ENCODE peak calls at places on chromosomes 13 and 19, in seven cellular contexts. One of them, this sample, is unnamed.

GRCh38 chr19:39951686-39952085 is 17.3 kb upstream of the FCGBP start:
- DNase-seq in NCI-H2171: no peak
- DNase-seq in activated T-helper 9 cell treated with anti-CD3 and anti-CD28 coated beads, Interleukin-2, amount 50 U/mL, for 16 hours: no peak
- DNase-seq in thoracic aorta: no peak
- DNase-seq in tibial artery: no peak
- DNase-seq in stimulated activated CD8-positive, alpha-beta memory T cell treated with anti-CD3 and anti-CD28 coated beads, Interleukin-4, amount 100 ng/mL, for 48 hours: peak
- DNase-seq in myocyte: peak
- DNase-seq in this sample: peak

GRCh38 chr19:45079063-45079910 is at the start of gene GEMIN7:
- DNase-seq in myocyte: peak
- DNase-seq in activated T-helper 9 cell treated with anti-CD3 and anti-CD28 coated beads, Interleukin-2, amount 50 U/mL, for 16 hours: peak
- DNase-seq in stimulated activated CD8-positive, alpha-beta memory T cell treated with anti-CD3 and anti-CD28 coated beads, Interleukin-4, amount 100 ng/mL, for 48 hours: peak
- DNase-seq in thoracic aorta: no peak
- DNase-seq in tibial artery: peak
- DNase-seq in NCI-H2171: peak
- DNase-seq in this sample: peak

GRCh38 chr13:98020271-98020670 is 66.8 kb downstream of the IPO5 start:
- DNase-seq in myocyte: no peak
- DNase-seq in NCI-H2171: no peak
- DNase-seq in activated T-helper 9 cell treated with anti-CD3 and anti-CD28 coated beads, Interleukin-2, amount 50 U/mL, for 16 hours: no peak
- DNase-seq in tibial artery: no peak
- DNase-seq in thoracic aorta: no peak
- DNase-seq in stimulated activated CD8-positive, alpha-beta memory T cell treated with anti-CD3 and anti-CD28 coated beads, Interleukin-4, amount 100 ng/mL, for 48 hours: no peak
- DNase-seq in this sample: peak

GRCh38 chr13:38045278-38046048 is 175.9 kb upstream of the TRPC4 start:
- DNase-seq in NCI-H2171: no peak
- DNase-seq in myocyte: peak
- DNase-seq in thoracic aorta: no peak
- DNase-seq in activated T-helper 9 cell treated with anti-CD3 and anti-CD28 coated beads, Interleukin-2, amount 50 U/mL, for 16 hours: no peak
- DNase-seq in tibial artery: no peak
- DNase-seq in stimulated activated CD8-positive, alpha-beta memory T cell treated with anti-CD3 and anti-CD28 coated beads, Interleukin-4, amount 100 ng/mL, for 48 hours: no peak
- DNase-seq in this sample: peak

GRCh38 chr13:47708386-47708785 is 292.7 kb downstream of the SUCLA2 start:
- DNase-seq in tibial artery: no peak
- DNase-seq in activated T-helper 9 cell treated with anti-CD3 and anti-CD28 coated beads, Interleukin-2, amount 50 U/mL, for 16 hours: no peak
- DNase-seq in NCI-H2171: no peak
- DNase-seq in myocyte: no peak
- DNase-seq in stimulated activated CD8-positive, alpha-beta memory T cell treated with anti-CD3 and anti-CD28 coated beads, Interleukin-4, amount 100 ng/mL, for 48 hours: no peak
- DNase-seq in thoracic aorta: no peak
- DNase-seq in this sample: peak

GRCh38 chr13:75165543-75166230 is 316.3 kb downstream of the TBC1D4 start:
- DNase-seq in myocyte: no peak
- DNase-seq in activated T-helper 9 cell treated with anti-CD3 and anti-CD28 coated beads, Interleukin-2, amount 50 U/mL, for 16 hours: no peak
- DNase-seq in thoracic aorta: no peak
- DNase-seq in stimulated activated CD8-positive, alpha-beta memory T cell treated with anti-CD3 and anti-CD28 coated beads, Interleukin-4, amount 100 ng/mL, for 48 hours: no peak
- DNase-seq in NCI-H2171: no peak
- DNase-seq in tibial artery: no peak
- DNase-seq in this sample: no peak

GRCh38 chr19:18749362-18750231 is 41.5 kb downstream of the COMP start:
- DNase-seq in stimulated activated CD8-positive, alpha-beta memory T cell treated with anti-CD3 and anti-CD28 coated beads, Interleukin-4, amount 100 ng/mL, for 48 hours: no peak
- DNase-seq in myocyte: no peak
- DNase-seq in thoracic aorta: no peak
- DNase-seq in tibial artery: no peak
- DNase-seq in NCI-H2171: no peak
- DNase-seq in activated T-helper 9 cell treated with anti-CD3 and anti-CD28 coated beads, Interleukin-2, amount 50 U/mL, for 16 hours: no peak
- DNase-seq in this sample: no peak

GRCh38 chr19:50352242-50352641 is 13.2 kb downstream of the NAPSA start:
- DNase-seq in thoracic aorta: no peak
- DNase-seq in NCI-H2171: no peak
- DNase-seq in tibial artery: no peak
- DNase-seq in myocyte: peak
- DNase-seq in stimulated activated CD8-positive, alpha-beta memory T cell treated with anti-CD3 and anti-CD28 coated beads, Interleukin-4, amount 100 ng/mL, for 48 hours: no peak
- DNase-seq in activated T-helper 9 cell treated with anti-CD3 and anti-CD28 coated beads, Interleukin-2, amount 50 U/mL, for 16 hours: no peak
- DNase-seq in this sample: no peak

GRCh38 chr19:16919496-16919895 is 30.7 kb downstream of the F2RL3 start:
- DNase-seq in activated T-helper 9 cell treated with anti-CD3 and anti-CD28 coated beads, Interleukin-2, amount 50 U/mL, for 16 hours: no peak
- DNase-seq in stimulated activated CD8-positive, alpha-beta memory T cell treated with anti-CD3 and anti-CD28 coated beads, Interleukin-4, amount 100 ng/mL, for 48 hours: no peak
- DNase-seq in myocyte: no peak
- DNase-seq in tibial artery: no peak
- DNase-seq in thoracic aorta: no peak
- DNase-seq in NCI-H2171: no peak
- DNase-seq in this sample: no peak

GRCh38 chr13:36674337-36675212 is 755 bp downstream of the SERTM1 start:
- DNase-seq in tibial artery: no peak
- DNase-seq in stimulated activated CD8-positive, alpha-beta memory T cell treated with anti-CD3 and anti-CD28 coated beads, Interleukin-4, amount 100 ng/mL, for 48 hours: no peak
- DNase-seq in NCI-H2171: no peak
- DNase-seq in myocyte: no peak
- DNase-seq in activated T-helper 9 cell treated with anti-CD3 and anti-CD28 coated beads, Interleukin-2, amount 50 U/mL, for 16 hours: no peak
- DNase-seq in thoracic aorta: no peak
- DNase-seq in this sample: no peak

This sample was measured in HCEC 1CT.